ENCODE peak calls at places on chromosomes 13 and 19, in seven cellular contexts. R, U, H, K, M, I and J are unnamed samples.

GRCh38 chr19:823565-824121 is 1.9 kb upstream of the PLPPR3 start:
- DNase-seq in I (peak), M (peak), H (no peak), U (no peak), K (no peak), R (no peak), J (no peak)

GRCh38 chr13:114140131-114140908 is 7.9 kb upstream of the RASA3 start:
- DNase-seq in R (no peak), U (no peak), I (no peak), M (no peak), K (no peak), H (no peak), J (no peak)

GRCh38 chr13:51006067-51006800 is 96.6 kb downstream of the RNASEH2B start:
- DNase-seq in K (no peak), H (no peak), U (no peak), I (no peak), M (no peak), R (no peak), J (no peak)

GRCh38 chr13:73754727-73755292 is 379.4 kb downstream of the KLF12 start:
- DNase-seq in H (peak), K (no peak), M (peak), R (no peak), I (no peak), U (no peak), J (no peak)

GRCh38 chr13:84405286-84405685 is 523.0 kb upstream of the SLITRK1 start:
- DNase-seq in K (no peak), U (no peak), R (no peak), H (no peak), I (no peak), M (no peak), J (no peak)

GRCh38 chr13:44816701-44817684 is 172.3 kb downstream of the NUFIP1 start:
- DNase-seq in U (no peak), I (no peak), R (no peak), H (peak), M (no peak), K (no peak), J (no peak)

GRCh38 chr19:1017115-1017905 is 3.6 kb downstream of the TMEM259 start:
- DNase-seq in I (no peak), M (peak), R (no peak), H (no peak), U (peak), K (no peak), J (no peak)

GRCh38 chr13:43880451-43880850 is 747 bp downstream of the LACC1 start:
- DNase-seq in I (no peak), U (no peak), K (no peak), H (no peak), R (no peak), M (no peak), J (no peak)

GRCh38 chr19:10407102-10407501 is 3.8 kb upstream of the CDC37 start:
- DNase-seq in M (no peak), I (no peak), R (no peak), U (no peak), H (no peak), K (no peak), J (no peak)

GRCh38 chr13:100315522-100315921 is 226.6 kb downstream of the PCCA start:
- DNase-seq in R (no peak), K (no peak), M (no peak), I (no peak), U (no peak), H (no peak), J (no peak)

GRCh38 chr19:403221-404036 is 5.5 kb downstream of the C2CD4C start:
- DNase-seq in M (no peak), H (no peak), I (peak), K (no peak), R (no peak), U (no peak), J (peak)

GRCh38 chr13:20436505-20436904 is 89.2 kb downstream of the CRYL1 start:
- DNase-seq in U (no peak), I (no peak), H (no peak), M (no peak), K (no peak), R (no peak), J (no peak)

GRCh38 chr19:54189020-54189667 is at the start of gene MBOAT7:
- DNase-seq in K (no peak), R (no peak), H (no peak), M (no peak), U (no peak), I (peak), J (no peak)
- TF ChIP-seq EP300 in K (no peak), R (no peak), H (no peak), M (no peak), U (no peak), I (no peak), J (no peak)

DNA sequence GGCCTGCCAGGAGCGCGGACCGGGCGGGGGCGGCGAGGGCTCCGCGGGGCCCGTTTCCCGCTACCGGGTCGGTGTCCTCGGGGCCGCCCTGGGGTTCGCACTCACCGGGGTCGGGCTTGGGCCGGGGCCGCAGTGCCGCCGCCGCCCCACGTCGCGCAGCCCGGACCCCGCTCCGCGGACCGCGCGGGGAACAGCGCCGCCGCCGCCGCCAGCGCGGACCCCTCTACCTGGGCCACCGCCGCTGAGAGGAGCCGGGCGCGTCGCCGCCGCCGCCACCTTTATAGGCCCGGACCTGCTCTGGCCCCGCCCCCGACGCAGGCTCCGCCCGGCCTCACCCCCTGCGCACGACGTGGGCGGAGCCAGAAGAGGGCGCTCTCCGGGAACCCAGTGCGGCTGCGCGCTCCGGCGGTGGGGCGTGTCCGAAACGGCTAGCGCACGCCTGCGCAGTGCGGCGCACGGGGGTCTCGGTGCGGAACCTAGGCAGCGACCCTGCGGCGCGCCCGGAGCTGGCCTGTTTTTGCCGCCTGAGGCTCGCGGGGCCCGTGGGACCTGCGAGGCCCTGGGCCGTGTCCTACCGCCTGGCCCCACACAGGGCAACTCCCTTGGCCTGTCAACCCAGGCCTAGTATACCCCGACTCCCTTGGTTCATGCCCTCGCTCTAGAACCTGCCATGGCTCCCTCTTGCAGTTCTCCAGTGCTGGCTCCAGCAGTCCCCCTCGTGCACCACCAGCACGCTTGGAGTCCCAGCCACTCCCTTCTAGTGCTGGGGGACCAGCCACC is at the start of gene MKNK2:
- DNase-seq in I (peak), M (peak), H (peak), K (peak), R (no peak), U (peak), J (peak)
- TF ChIP-seq EP300 in I (peak), M (no peak), H (no peak), K (no peak), R (no peak), U (no peak), J (no peak)

GRCh38 chr19:18571564-18572344 is at the start of gene UBA52:
- DNase-seq in M (peak), I (peak), K (peak), R (peak), H (peak), U (peak), J (peak)
- TF ChIP-seq EP300 in M (peak), I (peak), K (no peak), R (no peak), H (no peak), U (no peak), J (no peak)

GRCh38 chr19:49127674-49128544 is 8.6 kb downstream of the PPFIA3 start:
- DNase-seq in H (peak), I (peak), K (peak), U (peak), M (peak), R (peak), J (peak)
- TF ChIP-seq EP300 in H (no peak), I (no peak), K (no peak), U (no peak), M (no peak), R (no peak), J (no peak)

DNA sequence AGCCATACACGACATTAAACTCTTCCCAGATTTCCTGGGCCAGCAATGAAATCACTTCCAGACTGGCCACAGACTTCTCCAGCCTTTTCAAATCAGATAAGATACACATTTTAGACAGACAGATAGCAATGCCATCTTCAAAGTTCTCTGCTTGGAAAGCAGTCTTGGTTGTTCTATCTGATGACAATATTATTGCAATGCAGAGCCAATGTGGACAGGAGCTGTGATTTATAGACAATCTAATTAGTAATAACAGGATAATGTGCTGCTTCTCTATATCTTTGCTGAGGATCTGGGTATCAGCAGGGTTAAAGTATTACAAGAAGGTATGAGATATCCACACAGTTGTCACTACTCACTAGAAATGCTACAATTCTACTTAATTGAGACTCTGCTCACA is 69.1 kb downstream of the COL4A1 start:
- DNase-seq in K (no peak), I (no peak), R (no peak), M (no peak), H (no peak), U (no peak), J (no peak)
- TF ChIP-seq EP300 in K (no peak), I (no peak), R (no peak), M (no peak), H (no peak), U (no peak), J (no peak)

GRCh38 chr19:57888494-57889231 is at the start of gene ZNF814:
- DNase-seq in M (peak), R (peak), K (peak), U (peak), H (peak), I (peak), J (peak)
- TF ChIP-seq EP300 in M (no peak), R (no peak), K (no peak), U (no peak), H (no peak), I (no peak), J (no peak)

GRCh38 chr13:88429862-88430261 is 758.7 kb downstream of the SLITRK5 start:
- DNase-seq in M (no peak), H (no peak), R (no peak), K (no peak), I (no peak), U (no peak), J (no peak)

GRCh38 chr13:88424463-88424862 is 753.3 kb downstream of the SLITRK5 start:
- DNase-seq in I (no peak), U (no peak), R (no peak), K (no peak), M (no peak), H (no peak), J (no peak)
- TF ChIP-seq EP300 in I (no peak), U (no peak), R (no peak), K (no peak), M (no peak), H (no peak), J (no peak)

DNA sequence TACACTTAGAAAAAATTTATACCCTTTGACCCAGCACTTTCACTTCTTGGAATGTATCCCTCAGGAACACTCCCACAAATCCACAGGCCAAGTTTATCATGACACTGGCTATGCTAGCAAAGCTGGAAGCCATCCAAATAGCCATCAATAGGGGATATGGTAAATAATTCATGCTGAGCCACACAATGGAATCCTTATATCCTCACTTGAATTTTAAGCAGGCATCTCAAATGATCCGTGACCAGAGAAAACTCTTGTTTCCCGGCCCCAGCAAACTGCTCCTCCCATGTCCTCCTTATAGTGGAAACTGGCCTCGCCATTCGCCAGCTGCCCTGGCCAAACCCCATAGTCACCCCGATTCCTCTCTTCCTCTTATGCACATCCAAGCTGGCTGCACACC is 37.6 kb downstream of the GRIK5 start:
- DNase-seq in U (no peak), M (no peak), K (no peak), R (no peak), H (no peak), I (no peak), J (no peak)
- TF ChIP-seq EP300 in U (no peak), M (no peak), K (no peak), R (no peak), H (no peak), I (no peak), J (no peak)

DNA sequence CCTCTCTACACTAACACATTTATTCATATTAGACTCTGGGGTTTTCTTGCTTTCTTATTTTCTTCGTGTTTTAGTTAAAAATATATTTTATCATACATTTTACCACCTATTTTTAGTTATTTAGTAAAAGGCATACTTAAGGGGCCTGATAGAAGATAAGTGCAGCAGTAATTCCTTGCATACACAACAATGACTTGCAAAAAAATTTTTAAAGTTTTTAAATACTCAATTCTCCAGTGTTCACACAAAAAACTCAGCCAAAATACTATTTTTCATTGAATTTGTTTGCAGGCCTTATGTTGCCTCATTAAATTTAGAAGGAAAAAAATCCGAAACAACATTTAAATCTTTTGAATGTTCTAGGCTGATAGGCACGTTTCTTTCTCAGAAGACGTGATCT is 2431.7 kb downstream of the PCDH9 start:
- DNase-seq in M (no peak), R (no peak), U (no peak), H (no peak), K (no peak), I (no peak), J (no peak)
- TF ChIP-seq EP300 in M (no peak), R (no peak), U (no peak), H (no peak), K (no peak), I (no peak), J (no peak)